ENCODE peak calls at places on chromosomes 3 and 15, in four cellular contexts. H is neural progenitor cell, K is AG20443, C is tibial nerve. V is an unnamed sample.

GRCh38 chr3:46662771-46663551 is 30.5 kb downstream of the ALS2CL start:
- DNase-seq in H (no peak), K (peak), C (peak), V (peak)

GRCh38 chr15:40891810-40892448 is 2.3 kb upstream of the VPS18 start:
- DNase-seq in H (peak), K (peak), C (no peak), V (peak)

GRCh38 chr15:59329570-59330350 is 42.9 kb downstream of the MYO1E start:
- DNase-seq in C (peak), K (peak), H (no peak), V (no peak)

GRCh38 chr3:195823998-195824397 is 12.3 kb upstream of the MUC4 start:
- DNase-seq in K (no peak), H (peak), C (no peak), V (peak)

GRCh38 chr3:143252931-143253330 is 133.4 kb downstream of the CHST2 start:
- DNase-seq in H (no peak), K (peak), C (no peak), V (no peak)

GRCh38 chr3:141686477-141687280 is 51.4 kb upstream of the RNF7 start:
- DNase-seq in C (peak), K (peak), H (no peak), V (no peak)

GRCh38 chr3:55409802-55410201 is 77.3 kb downstream of the WNT5A start:
- DNase-seq in C (no peak), H (no peak), K (peak), V (no peak)

GRCh38 chr15:72319360-72319984 is 485 bp downstream of the CELF6 start:
- DNase-seq in H (peak), C (peak), K (peak), V (peak)

GRCh38 chr3:18194431-18194830 is 230.7 kb downstream of the SATB1 start:
- DNase-seq in C (no peak), K (no peak), H (no peak), V (no peak)

GRCh38 chr15:31473384-31474058 is 146.9 kb downstream of the KLF13 start:
- DNase-seq in H (no peak), K (no peak), C (no peak), V (no peak)

GRCh38 chr3:180633722-180634121 is 31.8 kb downstream of the TTC14 start:
- DNase-seq in K (no peak), H (peak), C (no peak), V (peak)

V was measured in iPS-NIHi11.